ENCODE peak calls at places on chromosome 5, in ten cellular contexts. L is LoVo; K is stimulated activated CD8-positive, alpha-beta memory T cell treated with anti-CD3 and anti-CD28 coated beads, Interleukin-7, amount 100 ng/mL, for 1 hour; N is ureter; E is BE2C; J is HT1080; C is BJ; A is NCI-H1694 treated with DMSO at 0.1 percent for 48 hours; U is IMR-90; Y is KBM-7. Q is an unnamed sample.

GRCh38 chr5:1246711-1247431 is 21.7 kb downstream of the SLC6A18 start:
- DNase-seq in L (peak; percentile 41), K (no peak), N (no peak), E (no peak), J (no peak), C (no peak), A (no peak), U (no peak), Y (no peak), Q (no peak)

GRCh38 chr5:74342189-74342588 is 298.3 kb downstream of the ENC1 start:
- DNase-seq in L (no peak), K (no peak), N (no peak), E (no peak), J (no peak), C (no peak), A (no peak), U (no peak), Y (no peak), Q (no peak)

GRCh38 chr5:82257729-82258128 is 20.4 kb downstream of the RPS23 start:
- DNase-seq in L (no peak), K (no peak), N (no peak), E (no peak), J (no peak), C (no peak), A (no peak), U (no peak), Y (no peak), Q (no peak)

GRCh38 chr5:99104538-99105132 is 175.8 kb upstream of the CHD1 start:
- DNase-seq in L (peak; percentile 59), K (no peak), N (no peak), E (peak; percentile 19), J (peak; percentile 42), C (no peak), A (peak; percentile 44), U (peak; percentile 30), Y (peak; percentile 63), Q (no peak)

GRCh38 chr5:172749881-172750608 is 20.9 kb downstream of the DUSP1 start:
- DNase-seq in L (no peak), K (no peak), N (no peak), E (no peak), J (no peak), C (no peak), A (no peak), U (no peak), Y (no peak), Q (no peak)

GRCh38 chr5:10133830-10134229 is 115.9 kb downstream of the ATPSCKMT start:
- DNase-seq in L (no peak), K (no peak), N (no peak), E (no peak), J (no peak), C (no peak), A (no peak), U (peak; percentile 16), Y (no peak), Q (no peak)

GRCh38 chr5:3187846-3188425 is 407.7 kb upstream of the IRX1 start:
- DNase-seq in L (no peak), K (no peak), N (no peak), E (no peak), J (no peak), C (no peak), A (no peak), U (no peak), Y (no peak), Q (no peak)

GRCh38 chr5:133052317-133053175 is 733 bp downstream of the HSPA4 start:
- DNase-seq in L (peak; percentile 71), K (peak; percentile 28), N (peak; percentile 66), E (peak; percentile 79), J (peak; percentile 60), C (no peak), A (no peak), U (peak; percentile 44), Y (peak; percentile 74), Q (peak; percentile 84)

GRCh38 chr5:59151162-59151889 is 568.5 kb downstream of the RAB3C start:
- DNase-seq in L (no peak), K (no peak), N (no peak), E (peak; percentile 9), J (no peak), C (no peak), A (no peak), U (no peak), Y (no peak), Q (no peak)

GRCh38 chr5:59152701-59153245 is 569.9 kb downstream of the RAB3C start:
- DNase-seq in L (no peak), K (no peak), N (no peak), E (no peak), J (peak; percentile 36), C (no peak), A (no peak), U (no peak), Y (peak; percentile 27), Q (no peak)

GRCh38 chr5:178425621-178426068 is 164.5 kb downstream of the COL23A1 start:
- DNase-seq in L (no peak), K (no peak), N (peak; percentile 29), E (no peak), J (no peak), C (no peak), A (no peak), U (no peak), Y (no peak), Q (no peak)

GRCh38 chr5:54021413-54022155 is 288.8 kb downstream of the ARL15 start:
- DNase-seq in L (no peak), K (no peak), N (no peak), E (no peak), J (peak; percentile 26), C (no peak), A (no peak), U (peak; percentile 42), Y (peak; percentile 81), Q (peak; percentile 1)

GRCh38 chr5:68041293-68041692 is 174.3 kb upstream of the PIK3R1 start:
- DNase-seq in L (no peak), K (no peak), N (no peak), E (no peak), J (no peak), C (no peak), A (no peak), U (no peak), Y (peak; percentile 9), Q (peak; percentile 74)

GRCh38 chr5:122126177-122126701 is 3.1 kb upstream of the ZNF474 start:
- DNase-seq in L (no peak), K (no peak), N (no peak), E (no peak), J (peak; percentile 83), C (peak; percentile 37), A (peak; percentile 13), U (peak; percentile 83), Y (no peak), Q (no peak)

GRCh38 chr5:66993882-66994281 is 202.7 kb downstream of the CD180 start:
- DNase-seq in L (no peak), K (no peak), N (no peak), E (no peak), J (no peak), C (no peak), A (no peak), U (no peak), Y (no peak), Q (no peak)

GRCh38 chr5:53501054-53501453 is 20.6 kb downstream of the FST start:
- DNase-seq in L (no peak), K (no peak), N (no peak), E (no peak), J (no peak), C (no peak), A (no peak), U (no peak), Y (no peak), Q (no peak)